ENCODE peak calls at places on chromosomes 2 and 18, in eight cellular contexts. One of them, this sample, is unnamed.

GRCh38 chr2:177355874-177356273 is 36.7 kb upstream of the AGPS start:
- DNase-seq in lower lobe of right lung: no peak
- DNase-seq in endodermal cell: no peak
- DNase-seq in ovary: no peak
- DNase-seq in left ventricle myocardium inferior: no peak
- DNase-seq in cardiac muscle cell: peak; percentile 88
- DNase-seq in tibial artery: no peak
- DNase-seq in fibroblast of lung: peak; percentile 81
- DNase-seq in this sample: no peak

GRCh38 chr2:73117441-73117840 is 4.7 kb upstream of the RAB11FIP5 start:
- DNase-seq in lower lobe of right lung: no peak
- DNase-seq in endodermal cell: no peak
- DNase-seq in ovary: no peak
- DNase-seq in left ventricle myocardium inferior: no peak
- DNase-seq in cardiac muscle cell: no peak
- DNase-seq in tibial artery: peak; percentile 5
- DNase-seq in fibroblast of lung: peak; percentile 22
- DNase-seq in this sample: no peak

GRCh38 chr2:141899740-141900139 is 231.1 kb downstream of the LRP1B start:
- DNase-seq in lower lobe of right lung: no peak
- DNase-seq in endodermal cell: no peak
- DNase-seq in ovary: no peak
- DNase-seq in left ventricle myocardium inferior: no peak
- DNase-seq in cardiac muscle cell: no peak
- DNase-seq in tibial artery: no peak
- DNase-seq in fibroblast of lung: no peak
- DNase-seq in this sample: no peak

GRCh38 chr2:48695991-48696390 is 59.5 kb downstream of the LHCGR start:
- DNase-seq in lower lobe of right lung: no peak
- DNase-seq in endodermal cell: no peak
- DNase-seq in ovary: no peak
- DNase-seq in left ventricle myocardium inferior: no peak
- DNase-seq in cardiac muscle cell: no peak
- DNase-seq in tibial artery: no peak
- DNase-seq in fibroblast of lung: no peak
- DNase-seq in this sample: no peak

GRCh38 chr2:17620280-17620679 is 79.8 kb downstream of the VSNL1 start:
- DNase-seq in lower lobe of right lung: no peak
- DNase-seq in endodermal cell: no peak
- DNase-seq in ovary: no peak
- DNase-seq in left ventricle myocardium inferior: peak; percentile 54
- DNase-seq in cardiac muscle cell: peak; percentile 64
- DNase-seq in tibial artery: no peak
- DNase-seq in fibroblast of lung: peak; percentile 84
- DNase-seq in this sample: no peak

GRCh38 chr2:51220606-51221005 is 188.7 kb upstream of the NRXN1 start:
- DNase-seq in lower lobe of right lung: no peak
- DNase-seq in endodermal cell: no peak
- DNase-seq in ovary: no peak
- DNase-seq in left ventricle myocardium inferior: no peak
- DNase-seq in cardiac muscle cell: peak; percentile 12
- DNase-seq in tibial artery: no peak
- DNase-seq in fibroblast of lung: no peak
- DNase-seq in this sample: no peak

GRCh38 chr2:183079335-183079775 is 808 bp downstream of the DUSP19 start:
- DNase-seq in lower lobe of right lung: no peak
- DNase-seq in endodermal cell: no peak
- DNase-seq in ovary: no peak
- DNase-seq in left ventricle myocardium inferior: no peak
- DNase-seq in cardiac muscle cell: peak; percentile 46
- DNase-seq in tibial artery: no peak
- DNase-seq in fibroblast of lung: peak; percentile 8
- DNase-seq in this sample: no peak

GRCh38 chr2:155060906-155061305 is 362.4 kb downstream of the KCNJ3 start:
- DNase-seq in lower lobe of right lung: no peak
- DNase-seq in endodermal cell: no peak
- DNase-seq in ovary: no peak
- DNase-seq in left ventricle myocardium inferior: no peak
- DNase-seq in cardiac muscle cell: no peak
- DNase-seq in tibial artery: no peak
- DNase-seq in fibroblast of lung: no peak
- DNase-seq in this sample: no peak

GRCh38 chr2:168731002-168731401 is 71.4 kb upstream of the NOSTRIN start:
- DNase-seq in lower lobe of right lung: no peak
- DNase-seq in endodermal cell: no peak
- DNase-seq in ovary: no peak
- DNase-seq in left ventricle myocardium inferior: no peak
- DNase-seq in cardiac muscle cell: no peak
- DNase-seq in tibial artery: no peak
- DNase-seq in fibroblast of lung: peak; percentile 22
- DNase-seq in this sample: no peak

GRCh38 chr2:80499095-80499494 is 194.5 kb upstream of the LRRTM1 start:
- DNase-seq in lower lobe of right lung: no peak
- DNase-seq in endodermal cell: peak; percentile 58
- DNase-seq in ovary: no peak
- DNase-seq in left ventricle myocardium inferior: no peak
- DNase-seq in cardiac muscle cell: peak; percentile 66
- DNase-seq in tibial artery: no peak
- DNase-seq in fibroblast of lung: peak; percentile 53
- DNase-seq in this sample: no peak

DNA sequence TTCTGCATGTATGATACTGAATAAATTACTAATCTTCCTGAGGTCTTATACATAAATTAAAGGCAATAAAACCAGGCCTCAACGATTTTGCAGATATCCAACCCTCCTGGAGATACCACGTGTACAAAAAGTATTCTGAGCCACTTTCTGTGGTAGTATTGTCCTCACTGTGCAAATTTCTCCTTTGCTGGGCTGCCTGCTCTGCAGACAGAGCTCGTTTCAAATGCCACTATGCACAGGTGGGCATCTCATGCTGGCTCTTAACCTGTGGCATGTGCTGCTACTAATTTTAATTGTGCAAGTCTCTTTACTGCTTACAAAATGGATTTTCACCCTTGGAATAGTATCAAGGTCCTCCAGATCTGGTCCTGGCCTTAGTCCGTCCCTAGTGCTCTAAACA is 66.4 kb upstream of the SLC16A14 start:
- DNase-seq in lower lobe of right lung: no peak
- DNase-seq in endodermal cell: no peak
- DNase-seq in ovary: no peak
- DNase-seq in left ventricle myocardium inferior: no peak
- DNase-seq in cardiac muscle cell: no peak
- DNase-seq in tibial artery: no peak
- DNase-seq in fibroblast of lung: no peak
- DNase-seq in this sample: no peak
- H3K27ac ChIP-seq in lower lobe of right lung: no peak overlapping the region
- H3K27ac ChIP-seq in endodermal cell: no peak overlapping the region
- H3K27ac ChIP-seq in ovary: no peak overlapping the region
- H3K27ac ChIP-seq in left ventricle myocardium inferior: peak overlapping the region; percentile 72
- H3K27ac ChIP-seq in cardiac muscle cell: no peak overlapping the region
- H3K27ac ChIP-seq in tibial artery: no peak overlapping the region
- H3K27ac ChIP-seq in fibroblast of lung: no peak overlapping the region
- H3K27ac ChIP-seq in this sample: no peak overlapping the region

DNA sequence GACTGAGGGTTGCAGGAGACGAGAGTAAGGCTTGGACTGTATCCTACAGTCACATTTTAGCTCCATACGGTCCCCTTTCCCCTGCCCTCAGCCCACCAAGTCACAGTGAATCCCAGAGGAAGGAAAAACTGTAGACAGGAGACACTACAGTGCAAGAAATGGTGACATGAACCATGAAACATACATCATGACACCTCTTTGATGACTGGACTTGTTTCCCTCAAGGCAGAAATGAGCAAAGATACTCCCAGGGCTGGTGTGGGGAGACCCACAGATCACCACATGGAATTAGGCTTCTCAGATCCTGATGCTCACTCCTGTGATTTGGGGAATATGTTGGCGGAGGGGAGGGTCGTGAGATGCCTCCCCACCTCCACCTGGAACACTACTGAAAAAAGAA is 48.2 kb upstream of the SPP2 start:
- DNase-seq in lower lobe of right lung: no peak
- DNase-seq in endodermal cell: no peak
- DNase-seq in ovary: no peak
- DNase-seq in left ventricle myocardium inferior: no peak
- DNase-seq in cardiac muscle cell: no peak
- DNase-seq in tibial artery: no peak
- DNase-seq in fibroblast of lung: no peak
- DNase-seq in this sample: no peak
- TF ChIP-seq CTCF in lower lobe of right lung: no peak
- TF ChIP-seq CTCF in endodermal cell: no peak
- TF ChIP-seq CTCF in ovary: no peak
- TF ChIP-seq CTCF in left ventricle myocardium inferior: no peak
- TF ChIP-seq CTCF in cardiac muscle cell: no peak
- TF ChIP-seq CTCF in tibial artery: no peak
- TF ChIP-seq CTCF in fibroblast of lung: no peak
- TF ChIP-seq CTCF in this sample: no peak

DNA sequence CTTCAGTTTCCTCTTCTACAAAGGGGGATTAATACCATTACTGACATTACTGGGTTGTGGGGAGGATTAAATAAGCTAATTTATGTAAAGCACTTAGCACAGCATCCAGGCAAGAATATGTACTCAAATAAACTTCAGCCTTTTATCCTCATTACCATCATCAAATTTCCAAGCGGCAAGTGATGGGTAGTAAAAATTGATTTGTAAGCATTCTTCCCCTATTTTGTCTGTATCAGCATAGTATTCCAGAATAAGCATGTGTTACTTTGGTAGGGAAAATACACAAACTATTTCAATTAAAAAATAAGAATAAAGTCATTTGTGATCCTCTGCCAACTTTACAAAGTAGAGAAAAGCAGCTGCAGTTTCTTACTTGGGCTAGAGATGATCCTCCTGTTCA is 493.2 kb downstream of the ZEB2 start:
- DNase-seq in lower lobe of right lung: no peak
- DNase-seq in endodermal cell: no peak
- DNase-seq in ovary: no peak
- DNase-seq in left ventricle myocardium inferior: no peak
- DNase-seq in cardiac muscle cell: no peak
- DNase-seq in tibial artery: no peak
- DNase-seq in fibroblast of lung: no peak
- DNase-seq in this sample: no peak
- H3K27ac ChIP-seq in lower lobe of right lung: no peak overlapping the region
- H3K27ac ChIP-seq in endodermal cell: no peak overlapping the region
- H3K27ac ChIP-seq in ovary: no peak overlapping the region
- H3K27ac ChIP-seq in left ventricle myocardium inferior: no peak overlapping the region
- H3K27ac ChIP-seq in cardiac muscle cell: no peak overlapping the region
- H3K27ac ChIP-seq in tibial artery: no peak overlapping the region
- H3K27ac ChIP-seq in fibroblast of lung: no peak overlapping the region
- H3K27ac ChIP-seq in this sample: no peak overlapping the region

DNA sequence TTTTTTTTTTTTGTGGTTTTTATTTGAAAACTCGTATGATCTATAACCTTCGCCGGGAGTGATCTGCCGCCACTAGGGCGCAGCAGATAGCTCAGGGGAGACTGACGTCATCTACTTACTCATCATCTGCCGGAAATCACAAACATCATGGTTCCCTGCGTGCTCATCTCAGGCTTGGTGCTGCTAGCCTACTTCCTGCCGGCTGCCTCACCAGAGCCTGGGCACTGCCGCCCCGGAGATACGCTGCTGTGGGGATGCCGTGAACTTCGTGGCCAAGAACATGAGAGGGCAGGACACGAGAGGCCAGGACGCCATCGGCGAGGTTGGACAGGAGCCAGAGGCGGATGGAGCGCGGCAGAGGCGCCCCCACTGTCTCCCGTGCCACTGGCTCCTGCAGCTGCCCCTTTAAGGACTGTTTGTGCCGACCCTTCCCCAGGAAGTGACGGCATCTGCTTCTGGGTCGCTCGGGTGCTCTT is 68.8 kb downstream of the DOK6 start:
- DNase-seq in lower lobe of right lung: no peak
- DNase-seq in endodermal cell: peak; percentile 84
- DNase-seq in ovary: no peak
- DNase-seq in left ventricle myocardium inferior: no peak
- DNase-seq in cardiac muscle cell: peak; percentile 19
- DNase-seq in tibial artery: no peak
- DNase-seq in fibroblast of lung: no peak
- DNase-seq in this sample: no peak
- TF ChIP-seq CTCF in lower lobe of right lung: no peak
- TF ChIP-seq CTCF in endodermal cell: peak; percentile 78
- TF ChIP-seq CTCF in ovary: no peak
- TF ChIP-seq CTCF in left ventricle myocardium inferior: peak; percentile 23
- TF ChIP-seq CTCF in cardiac muscle cell: peak; percentile 21
- TF ChIP-seq CTCF in tibial artery: no peak
- TF ChIP-seq CTCF in fibroblast of lung: no peak
- TF ChIP-seq CTCF in this sample: no peak

GRCh38 chr2:201208563-201209252 is 25.8 kb downstream of the CASP10 start:
- DNase-seq in lower lobe of right lung: peak; percentile 75
- DNase-seq in endodermal cell: no peak
- DNase-seq in ovary: no peak
- DNase-seq in left ventricle myocardium inferior: peak; percentile 23
- DNase-seq in cardiac muscle cell: no peak
- DNase-seq in tibial artery: no peak
- DNase-seq in fibroblast of lung: no peak
- DNase-seq in this sample: peak; percentile 13
- H3K27ac ChIP-seq in lower lobe of right lung: no peak overlapping the region
- H3K27ac ChIP-seq in endodermal cell: no peak overlapping the region
- H3K27ac ChIP-seq in ovary: no peak overlapping the region
- H3K27ac ChIP-seq in left ventricle myocardium inferior: peak overlapping the region; percentile 13
- H3K27ac ChIP-seq in cardiac muscle cell: no peak overlapping the region
- H3K27ac ChIP-seq in tibial artery: no peak overlapping the region
- H3K27ac ChIP-seq in fibroblast of lung: no peak overlapping the region
- H3K27ac ChIP-seq in this sample: no peak overlapping the region